ENCODE peak calls at places on chromosome 4, in seven cellular contexts. One of them, this sample, is unnamed.

GRCh38 chr4:101954975-101955678 is 164.6 kb downstream of the BANK1 start:
- DNase-seq in mammary epithelial cell: no peak
- DNase-seq in A673: no peak
- DNase-seq in PC-9: no peak
- DNase-seq in MM.1S: no peak
- DNase-seq in neural progenitor cell: no peak
- DNase-seq in fibroblast of lung: peak
- DNase-seq in this sample: no peak

GRCh38 chr4:20603671-20604313 is 96.5 kb upstream of the PACRGL start:
- DNase-seq in mammary epithelial cell: peak
- DNase-seq in A673: peak
- DNase-seq in PC-9: no peak
- DNase-seq in MM.1S: no peak
- DNase-seq in neural progenitor cell: no peak
- DNase-seq in fibroblast of lung: peak
- DNase-seq in this sample: no peak

GRCh38 chr4:162866565-162866964 is 300.1 kb downstream of the NAF1 start:
- DNase-seq in mammary epithelial cell: no peak
- DNase-seq in A673: no peak
- DNase-seq in PC-9: no peak
- DNase-seq in MM.1S: no peak
- DNase-seq in neural progenitor cell: no peak
- DNase-seq in fibroblast of lung: no peak
- DNase-seq in this sample: no peak

GRCh38 chr4:29277381-29277780 is 1442.8 kb upstream of the PCDH7 start:
- DNase-seq in mammary epithelial cell: peak
- DNase-seq in A673: peak
- DNase-seq in PC-9: no peak
- DNase-seq in MM.1S: no peak
- DNase-seq in neural progenitor cell: no peak
- DNase-seq in fibroblast of lung: peak
- DNase-seq in this sample: no peak

GRCh38 chr4:127783026-127783769 is 1.1 kb downstream of the HSPA4L start:
- DNase-seq in mammary epithelial cell: peak
- DNase-seq in A673: no peak
- DNase-seq in PC-9: peak
- DNase-seq in MM.1S: peak
- DNase-seq in neural progenitor cell: peak
- DNase-seq in fibroblast of lung: peak
- DNase-seq in this sample: peak

GRCh38 chr4:51894246-51894645 is 51.3 kb downstream of the DCUN1D4 start:
- DNase-seq in mammary epithelial cell: peak
- DNase-seq in A673: peak
- DNase-seq in PC-9: peak
- DNase-seq in MM.1S: no peak
- DNase-seq in neural progenitor cell: no peak
- DNase-seq in fibroblast of lung: peak
- DNase-seq in this sample: no peak

GRCh38 chr4:106604319-106605051 is 235.9 kb upstream of the GIMD1 start:
- DNase-seq in mammary epithelial cell: no peak
- DNase-seq in A673: no peak
- DNase-seq in PC-9: no peak
- DNase-seq in MM.1S: no peak
- DNase-seq in neural progenitor cell: no peak
- DNase-seq in fibroblast of lung: no peak
- DNase-seq in this sample: no peak

GRCh38 chr4:121155893-121156292 is 8.2 kb downstream of the TNIP3 start:
- DNase-seq in mammary epithelial cell: peak
- DNase-seq in A673: peak
- DNase-seq in PC-9: peak
- DNase-seq in MM.1S: no peak
- DNase-seq in neural progenitor cell: no peak
- DNase-seq in fibroblast of lung: peak
- DNase-seq in this sample: no peak

GRCh38 chr4:8219236-8219635 is 20.1 kb downstream of the SH3TC1 start:
- DNase-seq in mammary epithelial cell: no peak
- DNase-seq in A673: no peak
- DNase-seq in PC-9: no peak
- DNase-seq in MM.1S: no peak
- DNase-seq in neural progenitor cell: no peak
- DNase-seq in fibroblast of lung: no peak
- DNase-seq in this sample: no peak

GRCh38 chr4:70793626-70794025 is 46.1 kb downstream of the GRSF1 start:
- DNase-seq in mammary epithelial cell: no peak
- DNase-seq in A673: no peak
- DNase-seq in PC-9: no peak
- DNase-seq in MM.1S: no peak
- DNase-seq in neural progenitor cell: no peak
- DNase-seq in fibroblast of lung: no peak
- DNase-seq in this sample: no peak
- H3K4me3 ChIP-seq in mammary epithelial cell: no peak
- H3K4me3 ChIP-seq in A673: no peak
- H3K4me3 ChIP-seq in PC-9: no peak
- H3K4me3 ChIP-seq in MM.1S: no peak
- H3K4me3 ChIP-seq in neural progenitor cell: no peak
- H3K4me3 ChIP-seq in fibroblast of lung: no peak
- H3K4me3 ChIP-seq in this sample: no peak

DNA sequence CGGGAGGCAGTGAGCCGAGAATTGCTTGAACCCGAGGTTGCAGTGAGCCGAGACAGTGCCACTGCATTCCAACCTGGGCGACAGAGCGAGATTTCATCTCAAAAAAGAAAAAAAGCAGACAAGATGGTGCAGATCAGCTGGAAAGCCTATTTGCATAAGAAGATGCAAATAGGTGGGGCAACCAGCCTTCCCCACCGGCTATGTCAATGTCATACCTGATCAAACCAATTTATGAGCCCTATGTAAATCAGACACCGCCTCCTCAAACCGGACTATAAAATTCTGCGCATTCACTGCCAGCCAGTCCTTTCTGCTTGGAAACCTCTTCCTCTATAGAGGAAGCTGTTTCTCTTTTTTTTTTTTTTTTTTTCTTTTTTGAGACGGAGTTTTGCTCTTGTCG is 64.5 kb upstream of the CHRNA9 start:
- DNase-seq in mammary epithelial cell: no peak
- DNase-seq in A673: no peak
- DNase-seq in PC-9: no peak
- DNase-seq in MM.1S: no peak
- DNase-seq in neural progenitor cell: no peak
- DNase-seq in fibroblast of lung: no peak
- DNase-seq in this sample: no peak
- TF ChIP-seq EZH2 in mammary epithelial cell: no peak
- TF ChIP-seq EZH2 in A673: no peak
- TF ChIP-seq EZH2 in PC-9: no peak
- TF ChIP-seq EZH2 in MM.1S: no peak
- TF ChIP-seq EZH2 in neural progenitor cell: no peak
- TF ChIP-seq EZH2 in fibroblast of lung: no peak
- TF ChIP-seq EZH2 in this sample: no peak

GRCh38 chr4:171896426-171896825 is 83.2 kb downstream of the GALNTL6 start:
- DNase-seq in mammary epithelial cell: no peak
- DNase-seq in A673: peak
- DNase-seq in PC-9: no peak
- DNase-seq in MM.1S: no peak
- DNase-seq in neural progenitor cell: peak
- DNase-seq in fibroblast of lung: no peak
- DNase-seq in this sample: no peak

GRCh38 chr4:171891038-171891437 is 77.8 kb downstream of the GALNTL6 start:
- DNase-seq in mammary epithelial cell: no peak
- DNase-seq in A673: no peak
- DNase-seq in PC-9: no peak
- DNase-seq in MM.1S: peak
- DNase-seq in neural progenitor cell: no peak
- DNase-seq in fibroblast of lung: no peak
- DNase-seq in this sample: no peak
- H3K27ac ChIP-seq in mammary epithelial cell: no peak
- H3K27ac ChIP-seq in A673: no peak
- H3K27ac ChIP-seq in PC-9: no peak
- H3K27ac ChIP-seq in MM.1S: no peak
- H3K27ac ChIP-seq in neural progenitor cell: no peak
- H3K27ac ChIP-seq in fibroblast of lung: no peak
- H3K27ac ChIP-seq in this sample: no peak

GRCh38 chr4:183758006-183758734 is 99.1 kb downstream of the TRAPPC11 start:
- DNase-seq in mammary epithelial cell: no peak
- DNase-seq in A673: no peak
- DNase-seq in PC-9: no peak
- DNase-seq in MM.1S: no peak
- DNase-seq in neural progenitor cell: peak
- DNase-seq in fibroblast of lung: no peak
- DNase-seq in this sample: peak
- H3K4me3 ChIP-seq in mammary epithelial cell: no peak
- H3K4me3 ChIP-seq in A673: no peak
- H3K4me3 ChIP-seq in PC-9: no peak
- H3K4me3 ChIP-seq in MM.1S: no peak
- H3K4me3 ChIP-seq in neural progenitor cell: peak
- H3K4me3 ChIP-seq in fibroblast of lung: no peak
- H3K4me3 ChIP-seq in this sample: no peak

DNA sequence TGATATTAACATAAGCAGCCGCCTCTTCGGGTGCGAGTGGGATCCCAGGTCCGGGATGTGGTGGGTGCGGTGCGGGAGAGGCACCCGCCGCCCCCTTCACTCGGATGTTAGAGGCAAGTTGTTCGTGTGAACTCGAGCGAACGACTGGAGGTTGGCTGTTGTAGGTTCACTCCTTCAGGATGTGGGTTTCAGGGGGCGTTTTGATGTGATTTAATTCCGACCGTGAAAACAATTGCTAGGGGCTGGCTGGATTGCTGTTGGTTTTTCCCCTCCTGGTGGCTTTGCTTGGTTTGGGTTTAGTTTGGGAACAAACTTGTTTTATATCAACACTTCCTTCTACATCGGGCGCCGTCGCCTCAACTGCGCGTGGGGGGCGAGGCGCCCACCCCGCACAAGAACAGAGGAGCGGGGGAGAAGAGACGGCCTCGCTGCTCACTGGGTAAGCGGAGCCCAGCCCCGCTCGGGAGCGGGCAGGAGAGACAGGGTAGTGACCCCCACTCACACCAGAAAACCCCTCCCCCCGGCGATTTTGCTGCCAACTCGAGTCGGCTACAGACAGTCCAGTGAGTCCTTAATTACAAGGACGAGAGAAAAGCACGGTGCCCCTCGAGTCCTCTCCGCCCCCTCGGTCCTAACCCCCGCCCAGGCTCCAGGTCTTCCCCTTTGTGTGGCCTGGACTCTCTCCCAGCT is 3.0 kb upstream of the LEF1 start:
- DNase-seq in mammary epithelial cell: no peak
- DNase-seq in A673: no peak
- DNase-seq in PC-9: no peak
- DNase-seq in MM.1S: no peak
- DNase-seq in neural progenitor cell: peak
- DNase-seq in fibroblast of lung: peak
- DNase-seq in this sample: no peak
- TF ChIP-seq EZH2 in mammary epithelial cell: peak
- TF ChIP-seq EZH2 in A673: no peak
- TF ChIP-seq EZH2 in PC-9: no peak
- TF ChIP-seq EZH2 in MM.1S: no peak
- TF ChIP-seq EZH2 in neural progenitor cell: peak
- TF ChIP-seq EZH2 in fibroblast of lung: peak
- TF ChIP-seq EZH2 in this sample: peak

GRCh38 chr4:118329849-118330248 is 23.0 kb downstream of the PRSS12 start:
- DNase-seq in mammary epithelial cell: no peak
- DNase-seq in A673: no peak
- DNase-seq in PC-9: no peak
- DNase-seq in MM.1S: no peak
- DNase-seq in neural progenitor cell: no peak
- DNase-seq in fibroblast of lung: no peak
- DNase-seq in this sample: no peak
- H3K27ac ChIP-seq in mammary epithelial cell: no peak
- H3K27ac ChIP-seq in A673: no peak
- H3K27ac ChIP-seq in PC-9: no peak
- H3K27ac ChIP-seq in MM.1S: no peak
- H3K27ac ChIP-seq in neural progenitor cell: no peak
- H3K27ac ChIP-seq in fibroblast of lung: no peak
- H3K27ac ChIP-seq in this sample: peak

DNA sequence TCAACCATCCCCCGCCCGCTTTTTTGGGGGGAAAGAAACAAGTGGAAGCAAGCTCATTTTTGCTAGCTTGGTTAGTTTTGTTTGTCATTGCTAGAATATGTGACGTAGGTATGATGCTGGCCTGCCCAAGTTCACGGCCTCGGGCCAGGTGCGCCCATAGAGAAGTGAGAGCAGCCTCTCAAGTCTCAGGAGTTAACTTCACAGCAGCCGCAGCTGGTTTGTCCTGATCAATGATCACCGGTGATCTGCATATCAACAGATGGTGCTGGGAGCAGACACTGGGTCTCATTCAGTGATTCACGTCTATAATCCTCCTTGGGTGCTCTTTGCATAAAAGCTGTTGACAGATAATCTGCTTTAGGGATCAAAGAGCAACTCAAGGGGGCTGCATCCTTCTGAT is 50.1 kb downstream of the ENPP6 start:
- DNase-seq in mammary epithelial cell: no peak
- DNase-seq in A673: no peak
- DNase-seq in PC-9: no peak
- DNase-seq in MM.1S: peak
- DNase-seq in neural progenitor cell: peak
- DNase-seq in fibroblast of lung: no peak
- DNase-seq in this sample: no peak
- H3K4me3 ChIP-seq in mammary epithelial cell: no peak
- H3K4me3 ChIP-seq in A673: no peak
- H3K4me3 ChIP-seq in PC-9: no peak
- H3K4me3 ChIP-seq in MM.1S: no peak
- H3K4me3 ChIP-seq in neural progenitor cell: no peak
- H3K4me3 ChIP-seq in fibroblast of lung: no peak
- H3K4me3 ChIP-seq in this sample: no peak

This sample was measured in hepatocyte.